ENCODE peak calls at places on chromosomes 11 and 22, in five cellular contexts. F is skeletal muscle cell, P is cardiac fibroblast, Y is right lobe of liver, G is fibroblast of villous mesenchyme. H is an unnamed sample.

GRCh38 chr11:123174196-123175183 is 20.6 kb downstream of the CLMP start:
- DNase-seq in G (peak), Y (no peak), P (peak), F (peak), H (peak)

GRCh38 chr11:35811783-35812182 is 132.1 kb upstream of the LDLRAD3 start:
- DNase-seq in F (no peak), G (no peak), Y (no peak), P (no peak), H (no peak)

GRCh38 chr22:23159287-23159622 is 14.0 kb downstream of the RAB36 start:
- DNase-seq in G (no peak), P (no peak), Y (no peak), F (no peak), H (no peak)

GRCh38 chr11:121800704-121801516 is 315.1 kb downstream of the BLID start:
- DNase-seq in P (no peak), F (peak), G (peak), Y (no peak), H (peak)

GRCh38 chr11:24295360-24295759 is 201.5 kb upstream of the LUZP2 start:
- DNase-seq in G (no peak), F (no peak), P (no peak), Y (no peak), H (no peak)

GRCh38 chr11:13304655-13305340 is 27.2 kb downstream of the BMAL1 start:
- DNase-seq in Y (peak), P (no peak), G (no peak), F (no peak), H (no peak)

GRCh38 chr11:116646191-116646590 is 126.6 kb downstream of the BUD13 start:
- DNase-seq in F (no peak), G (no peak), Y (no peak), P (no peak), H (no peak)

GRCh38 chr11:97854357-97854756 is 1166.4 kb upstream of the CNTN5 start:
- DNase-seq in Y (no peak), F (no peak), P (no peak), G (no peak), H (no peak)

GRCh38 chr11:12784987-12785386 is 110.8 kb downstream of the TEAD1 start:
- DNase-seq in F (no peak), G (no peak), Y (no peak), P (no peak), H (peak)

GRCh38 chr11:94671553-94672366 is 96.4 kb upstream of the AMOTL1 start:
- DNase-seq in Y (no peak), G (no peak), P (no peak), F (no peak), H (no peak)

GRCh38 chr11:125446279-125446678 is 49.8 kb downstream of the FEZ1 start:
- DNase-seq in P (no peak), Y (no peak), G (no peak), F (no peak), H (no peak)

GRCh38 chr11:66976048-66976467 is 954 bp downstream of the C11orf86 start:
- DNase-seq in P (peak), Y (no peak), F (no peak), G (peak), H (peak)

GRCh38 chr11:60710482-60710881 is 11.1 kb downstream of the MS4A8 start:
- DNase-seq in F (no peak), G (no peak), Y (no peak), P (no peak), H (no peak)

GRCh38 chr11:33574366-33574765 is 126.3 kb downstream of the C11orf91 start:
- DNase-seq in Y (no peak), G (no peak), F (no peak), P (no peak), H (no peak)

GRCh38 chr11:11076276-11076675 is 218.4 kb upstream of the ZBED5 start:
- DNase-seq in G (peak), P (no peak), F (no peak), Y (no peak), H (no peak)

GRCh38 chr11:122963981-122964380 is 17.7 kb downstream of the BSX start:
- DNase-seq in P (no peak), F (no peak), G (no peak), Y (no peak), H (no peak)

GRCh38 chr22:43852605-43853327 is 9.5 kb downstream of the SULT4A1 start:
- DNase-seq in F (no peak), G (no peak), Y (no peak), P (no peak), H (no peak)

GRCh38 chr11:8544807-8545206 is 49.2 kb downstream of the STK33 start:
- DNase-seq in F (no peak), G (no peak), P (no peak), Y (no peak), H (no peak)

GRCh38 chr11:68145120-68145866 is 24.1 kb upstream of the CHKA start:
- DNase-seq in G (no peak), P (no peak), F (no peak), Y (peak), H (no peak)

GRCh38 chr11:2748061-2748813 is 48.4 kb upstream of the KCNQ1OT1 start:
- DNase-seq in P (no peak), Y (no peak), G (no peak), F (no peak), H (peak)

GRCh38 chr11:2216400-2217064 is 44.9 kb upstream of the TH start:
- DNase-seq in G (no peak), P (no peak), Y (peak), F (no peak), H (no peak)

GRCh38 chr22:50074056-50074455 is 11.2 kb downstream of the MLC1 start:
- DNase-seq in P (no peak), F (no peak), Y (no peak), G (no peak), H (no peak)

GRCh38 chr11:119337581-119338317 is 2.9 kb downstream of the C1QTNF5 start:
- DNase-seq in F (no peak), P (peak), G (peak), Y (peak), H (peak)

GRCh38 chr22:35622132-35622913 is 5.2 kb upstream of the MB start:
- DNase-seq in F (no peak), G (no peak), P (no peak), Y (peak), H (peak)

GRCh38 chr11:77619576-77620198 is 17.9 kb downstream of the CLNS1A start:
- DNase-seq in G (peak), F (no peak), Y (no peak), P (peak), H (no peak)

GRCh38 chr11:1032310-1032891 is 4.1 kb downstream of the MUC6 start:
- DNase-seq in Y (no peak), G (no peak), F (no peak), P (no peak), H (no peak)

GRCh38 chr22:36036167-36036624 is 7.6 kb upstream of the RBFOX2 start:
- DNase-seq in Y (no peak), P (no peak), F (no peak), G (no peak), H (no peak)

GRCh38 chr11:2590131-2590950 is 109.5 kb downstream of the KCNQ1OT1 start:
- DNase-seq in Y (no peak), G (no peak), F (no peak), P (no peak), H (peak)

GRCh38 chr11:76659672-76660532 is 10.6 kb downstream of the LRRC32 start:
- DNase-seq in F (no peak), Y (peak), P (no peak), G (no peak), H (no peak)

GRCh38 chr22:30305519-30305905 is 16.2 kb upstream of the CASTOR1 start:
- DNase-seq in G (peak), Y (peak), P (no peak), F (no peak), H (peak)

GRCh38 chr11:32118025-32118974 is 27.4 kb downstream of the RCN1 start:
- DNase-seq in Y (no peak), F (no peak), P (peak), G (peak), H (no peak)

GRCh38 chr22:17159504-17159951 is 451 bp upstream of the HDHD5 start:
- DNase-seq in P (peak), G (peak), F (peak), Y (peak), H (no peak)

GRCh38 chr11:27040302-27041115 is at the start of gene BBOX1:
- DNase-seq in F (no peak), G (no peak), Y (no peak), P (no peak), H (no peak)

GRCh38 chr11:7501251-7501650 is 12.5 kb upstream of the PPFIBP2 start:
- DNase-seq in Y (no peak), G (no peak), P (no peak), F (no peak), H (no peak)

GRCh38 chr11:132855516-132855915 is 676.8 kb downstream of the OPCML start:
- DNase-seq in G (no peak), F (no peak), Y (no peak), P (no peak), H (no peak)

GRCh38 chr11:61602775-61603569 is 22.1 kb upstream of the SYT7 start:
- DNase-seq in Y (no peak), F (peak), P (peak), G (peak), H (peak)

GRCh38 chr11:26621147-26621546 is 49.1 kb upstream of the MUC15 start:
- DNase-seq in G (peak), P (peak), Y (no peak), F (peak), H (no peak)

GRCh38 chr11:65119670-65119995 is 2.1 kb upstream of the ZNHIT2 start:
- DNase-seq in Y (no peak), G (no peak), F (no peak), P (no peak), H (no peak)

GRCh38 chr11:65121865-65122696 is at the start of the genes FAU and MRPL49:
- DNase-seq in F (peak), P (peak), G (peak), Y (peak), H (peak)

GRCh38 chr11:65118097-65118837 is 766 bp upstream of the ZNHIT2 start:
- DNase-seq in G (no peak), Y (no peak), F (no peak), P (no peak), H (peak)

GRCh38 chr11:65121447-65121864 is 478 bp downstream of the FAU start:
- DNase-seq in P (peak), F (no peak), Y (peak), G (no peak), H (peak)

GRCh38 chr11:65120831-65121230 is 1.1 kb downstream of the FAU start:
- DNase-seq in F (no peak), G (no peak), Y (no peak), P (no peak), H (peak)
- H3K4me3 ChIP-seq in F (peak), G (peak), Y (peak), P (peak), H (peak)

GRCh38 chr11:63530021-63530420 is 6.6 kb upstream of the PLAAT4 start:
- DNase-seq in P (no peak), G (no peak), Y (no peak), F (no peak), H (no peak)
- H3K4me3 ChIP-seq in P (no peak), G (no peak), Y (no peak), F (no peak), H (no peak)

DNA sequence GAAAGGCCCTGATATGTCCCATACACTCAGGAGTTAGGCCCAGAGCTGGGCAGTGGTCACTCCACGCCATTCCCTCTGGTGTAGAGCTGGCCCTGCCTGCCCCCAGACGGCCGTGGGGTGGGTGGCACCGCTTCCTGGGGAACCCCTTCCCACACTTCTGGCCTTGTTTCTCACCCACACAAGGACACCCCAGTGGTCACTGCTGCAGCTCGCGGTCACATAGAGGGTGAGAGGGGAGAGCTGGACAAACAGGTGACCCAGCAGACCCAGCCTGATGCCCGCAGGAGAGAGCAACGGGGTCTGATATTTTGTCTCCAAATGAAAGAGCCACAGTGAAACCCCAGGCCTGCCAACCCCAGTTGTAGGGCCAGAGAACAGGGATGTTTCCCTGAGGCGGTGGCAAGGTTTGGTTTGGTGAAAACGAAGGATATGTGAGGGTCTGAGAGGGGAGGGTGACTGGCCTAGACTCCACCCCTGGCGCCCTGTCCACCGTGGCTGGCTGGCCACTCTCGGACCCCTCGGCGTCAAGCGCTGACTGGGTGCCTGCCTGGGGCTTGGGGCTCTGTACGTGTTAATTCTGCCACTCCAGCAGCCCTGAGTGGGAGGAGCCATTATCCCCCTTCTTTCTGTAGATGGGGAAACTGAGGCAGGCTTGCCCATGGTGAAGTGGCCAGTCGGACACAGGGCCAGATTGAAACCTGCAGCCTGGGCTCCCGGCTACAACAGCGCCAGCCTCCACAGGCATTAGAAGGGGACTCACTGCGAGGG is 71.0 kb upstream of the PPARA start:
- DNase-seq in F (no peak), Y (peak), P (no peak), G (no peak), H (peak)
- H3K4me3 ChIP-seq in F (no peak), Y (no peak), P (peak), G (peak), H (peak)

GRCh38 chr11:19345848-19346681 is 105.3 kb upstream of the E2F8 start:
- DNase-seq in F (peak), P (peak), Y (peak), G (peak), H (peak)
- H3K4me3 ChIP-seq in F (peak), P (peak), Y (peak), G (peak), H (peak)

GRCh38 chr11:72431846-72432245 is 2.5 kb downstream of the CLPB start:
- DNase-seq in G (no peak), P (no peak), F (no peak), Y (peak), H (no peak)

GRCh38 chr11:72433455-72434061 is 773 bp downstream of the CLPB start:
- DNase-seq in G (no peak), P (no peak), Y (peak), F (no peak), H (peak)

GRCh38 chr11:72429626-72430025 is 4.7 kb downstream of the CLPB start:
- DNase-seq in P (no peak), Y (peak), G (no peak), F (no peak), H (no peak)

GRCh38 chr11:72432347-72433287 is 1.7 kb downstream of the CLPB start:
- DNase-seq in F (no peak), Y (no peak), P (no peak), G (no peak), H (no peak)

DNA sequence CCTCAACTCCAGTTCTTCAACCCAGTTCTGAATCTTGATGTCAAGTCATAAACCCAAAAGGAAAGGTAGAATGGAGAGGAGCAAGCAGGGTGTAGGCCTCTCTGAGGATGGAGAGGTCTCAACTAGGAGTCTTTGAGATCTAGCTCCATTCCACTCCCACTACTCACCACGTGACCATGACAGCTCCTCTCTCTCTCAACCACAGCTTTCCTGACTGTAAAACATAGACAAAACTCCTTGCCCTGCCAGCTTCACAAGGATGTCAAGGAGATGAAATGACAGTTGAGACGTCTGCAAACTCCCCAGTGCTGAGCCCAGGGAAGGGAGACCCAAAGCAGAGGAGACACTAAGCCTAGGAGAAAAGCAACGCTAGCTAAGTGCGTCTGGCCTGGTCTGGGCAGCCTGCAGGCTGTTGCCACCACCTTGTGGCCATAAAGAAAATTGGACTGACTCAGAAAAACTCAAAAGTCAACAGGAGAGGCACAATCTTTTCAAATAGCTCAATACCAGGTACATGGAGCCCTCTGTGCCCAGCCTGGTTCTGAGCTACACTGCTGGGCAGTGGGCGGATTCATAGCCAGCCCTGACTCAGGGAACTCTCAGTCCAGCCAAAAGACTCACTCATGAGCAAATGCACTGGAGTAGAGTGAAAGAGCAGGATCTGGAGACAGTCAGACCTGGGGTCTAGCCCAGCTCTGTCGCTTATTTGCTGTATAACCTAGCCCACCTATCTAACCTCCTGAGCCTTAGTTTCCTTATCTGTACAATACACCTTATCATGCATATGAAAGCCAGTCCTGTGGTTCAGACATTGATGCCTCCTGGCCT is 3.4 kb downstream of the CLPB start:
- DNase-seq in P (peak), F (no peak), G (peak), Y (peak), H (peak)
- H3K4me3 ChIP-seq in P (no peak), F (no peak), G (no peak), Y (no peak), H (no peak)

GRCh38 chr11:120529214-120529613 is 17.7 kb downstream of the GRIK4 start:
- DNase-seq in F (no peak), Y (no peak), P (no peak), G (no peak), H (no peak)

GRCh38 chr11:120532511-120533196 is 21.1 kb downstream of the GRIK4 start:
- DNase-seq in F (no peak), G (peak), P (peak), Y (no peak), H (no peak)

GRCh38 chr11:120536091-120536796 is 24.7 kb downstream of the GRIK4 start:
- DNase-seq in P (no peak), F (no peak), Y (no peak), G (no peak), H (no peak)

GRCh38 chr11:120528749-120529148 is 17.2 kb downstream of the GRIK4 start:
- DNase-seq in F (no peak), G (no peak), Y (no peak), P (no peak), H (no peak)

GRCh38 chr11:120532082-120532481 is 20.5 kb downstream of the GRIK4 start:
- DNase-seq in G (no peak), P (no peak), F (no peak), Y (no peak), H (no peak)
- H3K4me3 ChIP-seq in G (no peak), P (no peak), F (no peak), Y (no peak), H (no peak)

GRCh38 chr11:46119053-46119351 is 2.3 kb downstream of the PHF21A start:
- DNase-seq in P (no peak), G (no peak), Y (no peak), F (no peak), H (no peak)

GRCh38 chr11:46120361-46120710 is 918 bp downstream of the PHF21A start:
- DNase-seq in F (no peak), Y (peak), P (no peak), G (no peak), H (peak)

GRCh38 chr11:46116007-46116711 is 5.1 kb downstream of the PHF21A start:
- DNase-seq in F (no peak), Y (no peak), P (no peak), G (no peak), H (no peak)

GRCh38 chr11:46119352-46120216 is 1.7 kb downstream of the PHF21A start:
- DNase-seq in G (peak), Y (peak), F (peak), P (peak), H (peak)

GRCh38 chr11:46117842-46118241 is 3.4 kb downstream of the PHF21A start:
- DNase-seq in Y (no peak), F (no peak), P (peak), G (no peak), H (no peak)
- H3K4me3 ChIP-seq in Y (no peak), F (no peak), P (no peak), G (peak), H (peak)